ENCODE peak calls at places on chromosomes 11 and 22, in four cellular contexts. H is AG09309, N is neural crest cell, Q is RWPE1. I is an unnamed sample.
A peak's percentile ranks its signal among the peaks of the same experiment; 100 is the strongest.

GRCh38 chr11:27468643-27469332 is 3.8 kb downstream of the LGR4 start:
- DNase-seq in H (no peak), N (no peak), Q (no peak), I (no peak)

GRCh38 chr22:42595434-42595833 is 19.2 kb downstream of the POLDIP3 start:
- DNase-seq in H (no peak), N (no peak), Q (no peak), I (no peak)

GRCh38 chr11:103877221-103877620 is 159.2 kb upstream of the DDI1 start:
- DNase-seq in H (no peak), N (no peak), Q (no peak), I (no peak)

GRCh38 chr11:29449280-29450074 is 567.4 kb downstream of the KCNA4 start:
- DNase-seq in H (no peak), N (no peak), Q (no peak), I (no peak)

GRCh38 chr22:17198188-17199130 is 20.8 kb downstream of the ADA2 start:
- DNase-seq in H (no peak), N (peak; percentile 66), Q (no peak), I (no peak)

GRCh38 chr22:36660510-36660840 is 43.1 kb downstream of the CACNG2 start:
- DNase-seq in H (no peak), N (no peak), Q (no peak), I (no peak)

GRCh38 chr11:4466168-4466891 is 16.1 kb upstream of the OR52K1 start:
- DNase-seq in H (no peak), N (no peak), Q (no peak), I (no peak)

GRCh38 chr11:19978668-19979518 is 181.4 kb downstream of the DBX1 start:
- DNase-seq in H (peak; percentile 64), N (no peak), Q (peak; percentile 79), I (no peak)

GRCh38 chr11:14969922-14970323 is 2.2 kb downstream of the CALCA start:
- DNase-seq in H (no peak), N (peak; percentile 85), Q (no peak), I (no peak)
- TF ChIP-seq CTCF in H (peak; percentile 60), N (peak; percentile 80), Q (no peak), I (peak; percentile 47)

DNA sequence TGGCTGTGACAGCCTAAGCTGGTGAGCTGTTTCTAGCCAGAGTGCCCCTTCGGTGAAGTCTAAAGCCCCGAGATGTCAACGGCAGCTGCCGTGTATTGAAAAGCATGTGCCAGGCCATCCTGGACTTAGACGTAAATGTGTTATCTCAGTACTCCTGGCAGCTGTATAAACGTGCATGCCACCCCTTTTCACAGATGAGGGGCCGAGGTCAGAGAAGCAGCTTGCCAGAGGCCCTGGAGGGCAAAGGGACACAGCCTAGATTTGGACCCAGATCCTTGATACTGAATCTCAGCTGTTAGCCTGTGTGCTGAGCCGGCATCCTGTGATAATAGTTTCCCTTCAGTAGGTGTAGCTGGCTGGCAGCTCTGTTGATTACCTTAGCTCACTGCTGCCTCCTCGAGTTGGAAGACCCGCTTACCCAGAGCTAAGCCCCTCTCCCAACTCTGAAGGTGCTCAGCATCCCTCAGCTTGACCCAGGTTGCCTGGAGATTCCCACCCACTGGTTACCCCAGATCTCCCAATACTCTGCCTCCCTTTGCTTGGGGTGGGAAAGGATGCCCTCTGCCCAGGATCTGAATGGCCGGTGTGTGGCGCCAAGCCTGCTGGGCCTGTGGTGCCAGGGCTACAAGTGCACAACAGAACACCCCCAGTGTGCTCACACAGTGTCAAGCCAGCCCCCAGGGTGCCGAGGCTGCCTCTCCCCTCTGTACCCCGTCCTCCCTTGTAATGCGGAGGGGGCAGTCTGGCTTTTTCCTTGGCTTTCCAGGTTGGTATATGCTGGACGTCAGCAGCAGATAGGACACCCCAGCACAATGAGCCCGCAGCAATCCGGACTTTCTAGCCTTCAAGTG is 59.8 kb upstream of the WNT7B start:
- DNase-seq in H (no peak), N (no peak), Q (no peak), I (peak; percentile 61)
- TF ChIP-seq CTCF in H (no peak), N (no peak), Q (peak; percentile 57), I (peak; percentile 66)

DNA sequence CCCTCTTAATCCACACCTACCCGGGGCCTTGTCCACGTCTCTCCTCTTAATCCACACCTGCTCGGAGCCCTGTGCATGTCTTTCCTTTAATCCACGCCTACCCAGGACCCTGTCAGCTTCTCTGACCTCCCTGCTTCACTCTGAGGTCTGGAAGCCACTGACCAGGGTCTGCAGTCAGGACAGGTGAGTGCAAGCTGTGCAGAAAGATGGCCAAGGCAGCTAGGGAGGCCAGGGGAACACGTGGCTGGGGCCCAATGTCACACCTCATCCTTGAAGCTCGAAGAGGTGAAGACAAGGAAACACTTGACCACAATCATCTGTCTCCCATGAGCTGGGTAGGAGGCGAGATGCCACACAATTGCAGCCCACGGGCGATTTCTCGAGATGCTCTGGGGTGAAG is 1516.9 kb downstream of the BRD1 start:
- DNase-seq in H (no peak), N (no peak), Q (no peak), I (no peak)
- TF ChIP-seq CTCF in H (no peak), N (no peak), Q (no peak), I (no peak)

GRCh38 chr11:66851251-66851620 is 5.6 kb upstream of the LRFN4 start:
- DNase-seq in H (no peak), N (no peak), Q (no peak), I (no peak)
- TF ChIP-seq CTCF in H (no peak), N (no peak), Q (no peak), I (no peak)

GRCh38 chr11:121321614-121322243 is 29.2 kb downstream of the SC5D start:
- DNase-seq in H (no peak), N (no peak), Q (peak; percentile 27), I (no peak)
- TF ChIP-seq CTCF in H (peak; percentile 36), N (no peak), Q (no peak), I (no peak)

GRCh38 chr11:91374794-91375193 is 849.8 kb upstream of the FAT3 start:
- DNase-seq in H (no peak), N (no peak), Q (no peak), I (no peak)

GRCh38 chr11:91373497-91373896 is 851.1 kb upstream of the FAT3 start:
- DNase-seq in H (no peak), N (no peak), Q (no peak), I (no peak)
- TF ChIP-seq CTCF in H (no peak), N (no peak), Q (no peak), I (no peak)

GRCh38 chr11:64902102-64902900 is 14.7 kb downstream of the ATG2A start:
- DNase-seq in H (no peak), N (no peak), Q (no peak), I (no peak)
- TF ChIP-seq CTCF in H (no peak), N (no peak), Q (no peak), I (no peak)

GRCh38 chr11:32312865-32313403 is 122.4 kb downstream of the WT1 start:
- DNase-seq in H (no peak), N (no peak), Q (peak; percentile 51), I (no peak)
- TF ChIP-seq CTCF in H (peak; percentile 52), N (peak; percentile 68), Q (peak; percentile 18), I (peak; percentile 28)

I was measured in CD8-positive, alpha-beta T cell.